ENCODE peak calls at places on chromosomes 16 and 17, in ten cellular contexts. E, M, D, Q, P, J, A, V, G and O are unnamed samples.

GRCh38 chr17:3576970-3577369 is 19.4 kb upstream of the TRPV3 start:
- DNase-seq in E (no peak), M (no peak), D (no peak), Q (no peak), P (no peak), J (no peak), A (no peak), V (no peak), G (no peak), O (no peak)

GRCh38 chr17:9512323-9513168 is 63.1 kb downstream of the STX8 start:
- DNase-seq in E (no peak), M (no peak), D (peak), Q (no peak), P (peak), J (no peak), A (peak), V (no peak), G (no peak), O (no peak)

GRCh38 chr16:89658221-89658879 is 714 bp downstream of the SPATA33 start:
- DNase-seq in E (peak), M (no peak), D (no peak), Q (no peak), P (no peak), J (no peak), A (peak), V (no peak), G (peak), O (no peak)

GRCh38 chr17:75244133-75244866 is 17.1 kb downstream of the GGA3 start:
- DNase-seq in E (no peak), M (peak), D (no peak), Q (peak), P (no peak), J (no peak), A (no peak), V (no peak), G (no peak), O (peak)

GRCh38 chr17:11205656-11206055 is 35.4 kb upstream of the SHISA6 start:
- DNase-seq in E (no peak), M (no peak), D (no peak), Q (no peak), P (no peak), J (no peak), A (no peak), V (no peak), G (no peak), O (no peak)

GRCh38 chr17:19263621-19264010 is 26.4 kb downstream of the EPN2 start:
- DNase-seq in E (no peak), M (no peak), D (peak), Q (no peak), P (peak), J (peak), A (peak), V (no peak), G (no peak), O (no peak)

GRCh38 chr16:46709464-46709863 is 20.0 kb downstream of the ORC6 start:
- DNase-seq in E (no peak), M (no peak), D (no peak), Q (no peak), P (no peak), J (no peak), A (no peak), V (no peak), G (no peak), O (no peak)

GRCh38 chr17:36727577-36727976 is 126.2 kb downstream of the MRM1 start:
- DNase-seq in E (no peak), M (no peak), D (no peak), Q (no peak), P (no peak), J (no peak), A (no peak), V (no peak), G (no peak), O (no peak)

GRCh38 chr17:78479369-78479768 is 97.8 kb downstream of the DNAH17 start:
- DNase-seq in E (no peak), M (no peak), D (no peak), Q (no peak), P (no peak), J (no peak), A (no peak), V (no peak), G (no peak), O (no peak)

GRCh38 chr17:21288581-21289017 is 4.1 kb downstream of the MAP2K3 start:
- DNase-seq in E (peak), M (no peak), D (no peak), Q (peak), P (no peak), J (no peak), A (no peak), V (no peak), G (no peak), O (peak)

GRCh38 chr16:47664653-47665325 is 203.7 kb downstream of the PHKB start:
- DNase-seq in E (no peak), M (no peak), D (peak), Q (no peak), P (no peak), J (no peak), A (no peak), V (no peak), G (no peak), O (peak)

GRCh38 chr16:11595908-11596504 is 9.3 kb upstream of the LITAF start:
- DNase-seq in E (no peak), M (no peak), D (no peak), Q (no peak), P (no peak), J (no peak), A (no peak), V (no peak), G (no peak), O (no peak)

GRCh38 chr17:47955497-47956461 is 1.9 kb downstream of the PRR15L start:
- DNase-seq in E (no peak), M (no peak), D (no peak), Q (no peak), P (no peak), J (no peak), A (peak), V (peak), G (no peak), O (no peak)

GRCh38 chr16:87254734-87255133 is 62.5 kb downstream of the C16orf95 start:
- DNase-seq in E (no peak), M (no peak), D (no peak), Q (no peak), P (no peak), J (no peak), A (no peak), V (no peak), G (no peak), O (no peak)

GRCh38 chr16:9824191-9824590 is 358.0 kb downstream of the GRIN2A start:
- DNase-seq in E (no peak), M (no peak), D (no peak), Q (no peak), P (no peak), J (no peak), A (no peak), V (no peak), G (no peak), O (no peak)

GRCh38 chr17:68600123-68600880 is 865 bp downstream of the FAM20A start:
- DNase-seq in E (peak), M (peak), D (no peak), Q (peak), P (no peak), J (no peak), A (no peak), V (peak), G (peak), O (no peak)

GRCh38 chr17:41687828-41688640 is 651 bp upstream of the EIF1 start:
- DNase-seq in E (peak), M (no peak), D (peak), Q (no peak), P (no peak), J (no peak), A (peak), V (peak), G (peak), O (no peak)

GRCh38 chr16:48609453-48610023 is 442 bp downstream of the N4BP1 start:
- DNase-seq in E (peak), M (no peak), D (peak), Q (peak), P (peak), J (no peak), A (peak), V (peak), G (peak), O (no peak)

GRCh38 chr16:87053016-87053982 is 263.9 kb downstream of the C16orf95 start:
- DNase-seq in E (no peak), M (no peak), D (no peak), Q (no peak), P (no peak), J (no peak), A (no peak), V (no peak), G (no peak), O (no peak)

GRCh38 chr16:68936729-68937631 is 93.6 kb downstream of the TANGO6 start:
- DNase-seq in E (peak), M (no peak), D (peak), Q (no peak), P (no peak), J (no peak), A (peak), V (no peak), G (no peak), O (no peak)

GRCh38 chr17:80855968-80856862 is 135.4 kb upstream of the CHMP6 start:
- DNase-seq in E (peak), M (no peak), D (peak), Q (peak), P (peak), J (peak), A (peak), V (no peak), G (no peak), O (peak)

GRCh38 chr17:49997256-49997735 is 2.3 kb upstream of the DLX3 start:
- DNase-seq in E (no peak), M (no peak), D (no peak), Q (peak), P (no peak), J (no peak), A (no peak), V (no peak), G (no peak), O (no peak)

GRCh38 chr16:81567087-81567486 is 122.5 kb downstream of the CMIP start:
- DNase-seq in E (no peak), M (no peak), D (no peak), Q (no peak), P (no peak), J (no peak), A (no peak), V (no peak), G (no peak), O (no peak)

GRCh38 chr17:44981221-44981968 is 13.3 kb upstream of the C1QL1 start:
- DNase-seq in E (no peak), M (no peak), D (peak), Q (no peak), P (peak), J (no peak), A (peak), V (no peak), G (no peak), O (no peak)

GRCh38 chr16:30458561-30459394 is 13.1 kb upstream of the SEPHS2 start:
- DNase-seq in E (peak), M (peak), D (no peak), Q (peak), P (no peak), J (no peak), A (no peak), V (peak), G (no peak), O (peak)

GRCh38 chr17:68829211-68829610 is 126.0 kb downstream of the ABCA8 start:
- DNase-seq in E (no peak), M (no peak), D (no peak), Q (no peak), P (no peak), J (no peak), A (no peak), V (no peak), G (no peak), O (no peak)

GRCh38 chr17:8718001-8718563 is 26.6 kb downstream of the CCDC42 start:
- DNase-seq in E (no peak), M (no peak), D (no peak), Q (no peak), P (no peak), J (no peak), A (no peak), V (no peak), G (no peak), O (no peak)

GRCh38 chr16:9016824-9017223 is 53.1 kb upstream of the USP7 start:
- DNase-seq in E (no peak), M (no peak), D (no peak), Q (no peak), P (no peak), J (no peak), A (no peak), V (no peak), G (no peak), O (no peak)

GRCh38 chr16:57514891-57515600 is 21.3 kb downstream of the CCDC102A start:
- DNase-seq in E (no peak), M (no peak), D (no peak), Q (no peak), P (no peak), J (no peak), A (no peak), V (no peak), G (peak), O (no peak)

GRCh38 chr17:41258406-41258805 is 3.2 kb downstream of the KRTAP9-9 start:
- DNase-seq in E (no peak), M (no peak), D (no peak), Q (no peak), P (no peak), J (no peak), A (no peak), V (no peak), G (no peak), O (no peak)

GRCh38 chr17:42536372-42537155 is 523 bp downstream of the NAGLU start:
- DNase-seq in E (peak), M (peak), D (peak), Q (peak), P (peak), J (no peak), A (peak), V (peak), G (peak), O (peak)

GRCh38 chr16:69166221-69166833 is 20.6 kb upstream of the SNTB2 start:
- DNase-seq in E (peak), M (no peak), D (peak), Q (peak), P (peak), J (no peak), A (peak), V (no peak), G (peak), O (peak)

GRCh38 chr16:70478912-70479341 is 24.5 kb downstream of the FCSK start:
- DNase-seq in E (no peak), M (no peak), D (no peak), Q (no peak), P (no peak), J (no peak), A (peak), V (no peak), G (no peak), O (no peak)

GRCh38 chr17:66964083-66964771 is at the start of gene CACNG4:
- DNase-seq in E (no peak), M (no peak), D (no peak), Q (no peak), P (no peak), J (no peak), A (no peak), V (no peak), G (peak), O (no peak)

GRCh38 chr17:59131131-59131530 is 23.9 kb downstream of the SKA2 start:
- DNase-seq in E (no peak), M (no peak), D (peak), Q (no peak), P (no peak), J (no peak), A (no peak), V (no peak), G (no peak), O (no peak)

GRCh38 chr16:22786284-22786683 is 27.7 kb upstream of the HS3ST2 start:
- DNase-seq in E (no peak), M (no peak), D (no peak), Q (no peak), P (no peak), J (no peak), A (no peak), V (no peak), G (no peak), O (no peak)

GRCh38 chr16:2597560-2597902 is 59.7 kb downstream of the PDPK1 start:
- DNase-seq in E (no peak), M (peak), D (no peak), Q (no peak), P (no peak), J (no peak), A (no peak), V (no peak), G (no peak), O (no peak)

GRCh38 chr16:2598723-2599122 is 60.9 kb downstream of the PDPK1 start:
- DNase-seq in E (no peak), M (peak), D (no peak), Q (no peak), P (no peak), J (no peak), A (no peak), V (no peak), G (no peak), O (no peak)

GRCh38 chr16:2598133-2598641 is 60.4 kb downstream of the PDPK1 start:
- DNase-seq in E (no peak), M (no peak), D (no peak), Q (no peak), P (no peak), J (no peak), A (no peak), V (no peak), G (no peak), O (no peak)

DNA sequence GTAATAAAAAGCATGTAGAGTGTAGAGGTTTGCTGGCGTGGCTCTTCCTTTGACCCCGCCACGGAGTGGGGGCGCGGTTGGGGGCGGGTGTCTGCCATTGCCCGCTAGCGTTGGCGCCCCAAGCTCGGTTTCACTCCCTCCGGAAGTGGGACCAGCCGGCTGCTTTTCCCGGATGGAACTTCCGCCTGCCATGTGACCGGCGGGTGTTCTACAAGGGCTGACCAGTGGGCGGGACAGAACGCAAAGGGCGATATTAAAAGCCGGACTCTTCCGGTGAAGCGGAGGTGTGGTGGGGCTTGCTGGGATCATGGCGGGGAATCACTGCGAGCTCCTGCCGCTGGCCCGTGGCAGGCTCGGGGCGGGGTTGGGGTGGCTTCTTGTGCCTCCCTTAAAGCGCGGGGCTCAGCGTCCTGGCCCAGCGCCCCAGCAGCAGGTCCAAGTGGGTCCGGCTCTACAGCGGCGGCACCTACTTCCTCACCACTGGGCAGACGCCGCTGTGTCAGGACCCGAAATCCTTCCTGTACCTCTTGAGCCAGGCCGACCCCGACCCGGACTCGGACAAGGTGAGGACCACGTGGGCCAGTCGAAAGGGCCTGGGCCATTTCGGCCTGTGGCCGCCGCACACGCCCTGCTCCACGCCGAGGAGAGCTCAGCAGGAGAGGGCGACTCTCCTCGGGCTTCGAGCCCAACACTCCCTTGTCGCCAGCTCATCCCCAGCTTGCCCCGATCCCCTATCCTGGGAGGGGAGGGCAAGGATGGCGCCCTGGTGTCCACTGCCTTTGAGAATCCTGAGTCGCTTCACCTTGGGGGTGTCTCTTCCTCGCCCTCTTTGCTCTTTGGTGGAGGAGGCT is 65.6 kb downstream of the PDPK1 start:
- DNase-seq in E (peak), M (peak), D (peak), Q (peak), P (peak), J (peak), A (peak), V (peak), G (peak), O (peak)
- TF ChIP-seq CTCF in E (no peak), M (no peak), D (no peak), Q (no peak), P (no peak), J (no peak), A (peak), V (peak), G (no peak), O (no peak)

GRCh38 chr16:21083729-21084268 is 66.8 kb downstream of the DNAH3 start:
- DNase-seq in E (peak), M (peak), D (peak), Q (peak), P (peak), J (no peak), A (peak), V (peak), G (peak), O (peak)
- TF ChIP-seq CTCF in E (peak), M (peak), D (peak), Q (peak), P (peak), J (peak), A (peak), V (peak), G (peak), O (peak)

GRCh38 chr17:51636291-51636690 is 375.9 kb downstream of the UTP18 start:
- DNase-seq in E (no peak), M (no peak), D (no peak), Q (no peak), P (no peak), J (no peak), A (no peak), V (no peak), G (no peak), O (no peak)
- TF ChIP-seq CTCF in E (no peak), M (no peak), D (no peak), Q (no peak), P (no peak), J (no peak), A (no peak), V (no peak), G (no peak), O (no peak)

GRCh38 chr17:34728771-34729310 is 149.5 kb downstream of the TMEM132E start:
- DNase-seq in E (no peak), M (no peak), D (no peak), Q (no peak), P (no peak), J (no peak), A (no peak), V (no peak), G (no peak), O (no peak)

GRCh38 chr17:34725740-34726139 is 146.4 kb downstream of the TMEM132E start:
- DNase-seq in E (no peak), M (no peak), D (no peak), Q (no peak), P (no peak), J (no peak), A (no peak), V (no peak), G (no peak), O (no peak)

GRCh38 chr17:34727601-34728000 is 148.2 kb downstream of the TMEM132E start:
- DNase-seq in E (no peak), M (no peak), D (no peak), Q (no peak), P (no peak), J (no peak), A (no peak), V (no peak), G (no peak), O (no peak)

GRCh38 chr17:34725008-34725407 is 145.6 kb downstream of the TMEM132E start:
- DNase-seq in E (no peak), M (no peak), D (no peak), Q (no peak), P (no peak), J (no peak), A (no peak), V (no peak), G (no peak), O (no peak)

DNA sequence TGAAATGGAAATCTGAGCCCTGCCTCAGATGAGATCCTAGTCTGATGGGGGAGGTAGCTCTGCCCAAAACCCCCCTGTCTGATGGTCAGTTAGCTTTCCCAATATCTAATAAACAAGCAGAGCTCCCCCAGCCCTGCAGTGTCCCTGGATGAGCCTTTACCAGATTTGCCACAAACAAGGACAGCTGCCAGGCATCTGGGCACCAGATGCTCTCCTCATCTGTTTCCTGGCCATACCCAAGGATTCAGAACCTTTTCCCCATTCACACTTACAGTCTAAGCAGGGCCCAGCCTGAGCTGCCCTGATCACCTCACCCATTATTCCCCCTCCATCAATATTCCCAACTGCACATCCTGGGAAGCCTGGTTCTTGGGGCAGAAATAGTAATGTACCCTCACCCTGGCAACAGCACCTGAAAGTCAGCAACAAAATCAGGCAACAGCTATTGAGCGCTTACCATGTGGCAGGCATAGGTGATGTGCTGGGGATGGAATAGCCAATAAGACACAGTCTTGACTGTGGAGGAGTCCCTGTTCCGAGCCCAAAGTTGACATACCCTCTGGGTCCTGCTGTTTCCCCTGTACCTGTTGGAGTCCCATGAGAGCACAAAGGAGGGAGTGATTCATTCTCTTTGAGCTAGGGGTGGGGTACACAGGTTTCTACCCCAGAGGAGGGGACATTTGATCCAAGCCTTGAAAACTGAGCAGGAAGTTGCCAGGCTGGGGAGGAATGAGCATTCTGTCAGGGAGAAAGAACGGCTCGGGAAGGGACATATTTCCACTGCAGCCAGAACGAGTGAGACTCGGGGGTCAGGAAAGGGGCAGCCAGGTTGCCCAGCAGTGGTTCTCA is 147.4 kb downstream of the TMEM132E start:
- DNase-seq in E (no peak), M (no peak), D (no peak), Q (no peak), P (no peak), J (no peak), A (no peak), V (no peak), G (no peak), O (no peak)
- TF ChIP-seq CTCF in E (no peak), M (no peak), D (no peak), Q (no peak), P (no peak), J (no peak), A (no peak), V (no peak), G (no peak), O (no peak)